ENCODE peak calls at places on chromosomes 1 and 21, in five cellular contexts. S, G, Z, N and I are unnamed samples.

GRCh38 chr1:111334169-111334568 is 43.5 kb downstream of the CHIA start:
- DNase-seq in S (no peak), Z (peak; percentile 67), N (no peak), G (peak; percentile 49), I (peak; percentile 43)

GRCh38 chr1:65959896-65960295 is 167.2 kb downstream of the PDE4B start:
- DNase-seq in S (no peak), Z (no peak), N (no peak), G (peak; percentile 51), I (no peak)

GRCh38 chr1:236282159-236282716 is 480 bp upstream of the ERO1B start:
- DNase-seq in N (no peak), Z (no peak), G (no peak), S (no peak), I (no peak)

GRCh38 chr1:210755991-210756669 is 377.8 kb downstream of the KCNH1 start:
- DNase-seq in Z (no peak), G (no peak), S (no peak), N (no peak), I (peak; percentile 5)

GRCh38 chr1:205430631-205431305 is 8.9 kb upstream of the LEMD1 start:
- DNase-seq in G (peak; percentile 33), Z (peak; percentile 75), N (peak; percentile 91), S (peak; percentile 64), I (peak; percentile 76)

GRCh38 chr1:67987046-67987799 is 63.2 kb downstream of the DIRAS3 start:
- DNase-seq in G (peak; percentile 96), S (no peak), N (no peak), Z (no peak), I (no peak)

GRCh38 chr1:173489149-173489600 is 12.0 kb downstream of the PRDX6 start:
- DNase-seq in N (no peak), S (no peak), G (peak; percentile 20), Z (peak; percentile 85), I (peak; percentile 58)

GRCh38 chr1:233010164-233010563 is 59.8 kb downstream of the NTPCR start:
- DNase-seq in S (no peak), G (peak; percentile 35), Z (no peak), N (no peak), I (no peak)

GRCh38 chr1:210332719-210333398 is 4.2 kb downstream of the HHAT start:
- DNase-seq in S (no peak), N (no peak), G (no peak), Z (no peak), I (no peak)

GRCh38 chr1:35565742-35566133 is 7.4 kb upstream of the TFAP2E start:
- DNase-seq in N (no peak), G (no peak), Z (no peak), S (no peak), I (no peak)

GRCh38 chr1:23908453-23909341 is 4.5 kb downstream of the CNR2 start:
- DNase-seq in S (no peak), G (no peak), N (no peak), Z (no peak), I (no peak)
- H2BK5ac ChIP-seq in S (peak overlapping the region; percentile 10), G (no peak overlapping the region), N (no peak overlapping the region), Z (no peak overlapping the region), I (no peak overlapping the region)

GRCh38 chr1:172460901-172461315 is 17.0 kb upstream of the PIGC start:
- DNase-seq in S (peak; percentile 51), Z (no peak), N (no peak), G (no peak), I (no peak)
- H2BK5ac ChIP-seq in S (no peak overlapping the region), Z (no peak overlapping the region), N (no peak overlapping the region), G (no peak overlapping the region), I (no peak overlapping the region)

DNA sequence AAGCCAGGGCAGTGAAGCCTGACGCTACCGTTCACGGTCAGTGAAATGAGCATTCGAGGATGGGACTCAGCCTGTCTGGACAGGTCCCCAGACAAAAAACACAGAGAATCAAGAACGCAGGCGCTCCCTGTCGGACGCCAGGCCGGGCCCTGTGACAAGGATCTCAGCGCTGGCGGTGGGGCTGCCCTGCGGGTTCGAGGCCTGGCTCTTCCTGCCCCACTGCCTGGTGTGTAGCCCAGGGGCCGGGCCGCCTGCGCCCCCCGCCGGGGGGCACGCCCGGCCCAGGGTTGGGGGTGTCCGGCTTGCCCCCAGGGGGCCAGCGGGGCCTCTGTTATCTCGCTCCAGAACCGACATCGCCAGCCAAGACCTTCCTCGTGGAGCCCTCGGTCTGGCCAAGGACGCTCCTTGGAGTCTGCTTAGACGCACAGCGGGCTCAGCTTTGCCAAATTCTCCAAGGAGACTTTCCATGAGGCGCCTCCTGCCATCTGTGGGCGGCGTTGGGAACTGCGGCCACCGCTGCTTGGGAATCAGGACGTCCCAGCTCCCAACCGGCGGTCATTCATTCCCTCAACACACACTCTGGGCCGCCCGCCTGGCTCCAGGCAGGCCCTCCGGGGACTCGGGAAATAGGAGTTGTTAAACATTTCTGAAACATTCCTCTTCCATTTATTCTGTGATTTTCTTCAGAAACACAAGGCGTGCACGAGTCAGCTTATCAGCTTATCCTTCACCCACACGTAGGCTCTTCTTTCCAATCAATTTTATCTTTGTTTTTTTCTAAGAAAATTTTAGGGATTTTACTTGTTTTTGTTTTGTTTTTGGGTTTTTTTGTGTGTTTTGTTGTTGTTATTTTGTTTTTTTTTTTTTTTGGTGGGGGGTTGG is 11.3 kb upstream of the RIPK4 start:
- DNase-seq in G (peak; percentile 69), Z (peak; percentile 95), S (peak; percentile 82), N (peak; percentile 97), I (peak; percentile 95)
- H2BK5ac ChIP-seq in G (no peak overlapping the region), Z (no peak overlapping the region), S (no peak overlapping the region), N (no peak overlapping the region), I (no peak overlapping the region)

GRCh38 chr21:15445327-15445726 is 284.5 kb upstream of the USP25 start:
- DNase-seq in G (no peak), Z (no peak), N (no peak), S (no peak), I (peak; percentile 71)

GRCh38 chr21:15443740-15444117 is 286.1 kb upstream of the USP25 start:
- DNase-seq in S (no peak), N (no peak), G (no peak), Z (no peak), I (no peak)

GRCh38 chr21:15446193-15446592 is 283.6 kb upstream of the USP25 start:
- DNase-seq in Z (no peak), G (no peak), N (no peak), S (no peak), I (no peak)

GRCh38 chr21:15442743-15443142 is 287.0 kb upstream of the USP25 start:
- DNase-seq in N (no peak), G (no peak), S (no peak), Z (no peak), I (no peak)

GRCh38 chr21:15444118-15444960 is 285.4 kb upstream of the USP25 start:
- DNase-seq in Z (peak; percentile 83), G (no peak), S (no peak), N (no peak), I (peak; percentile 39)
- H2BK5ac ChIP-seq in Z (no peak overlapping the region), G (no peak overlapping the region), S (no peak overlapping the region), N (peak overlapping the region; percentile 8), I (no peak overlapping the region)